ENCODE peak calls at places on chromosomes 4 and X, in ten cellular contexts. N is astrocyte, A is cardiac muscle cell, G is neural progenitor cell, U is cardiac fibroblast, Y is GM10248, O is body of pancreas, Q is astrocyte of the cerebellum, M is OCI-LY7, W is fibroblast of lung. L is an unnamed sample.

GRCh38 chr4:125432078-125432477 is 117.3 kb downstream of the FAT4 start:
- DNase-seq in N (peak), A (peak), G (peak), U (peak), Y (no peak), O (no peak), Q (no peak), M (no peak), W (peak), L (no peak)

GRCh38 chrX:7159132-7159861 is 11.3 kb upstream of the PUDP start:
- DNase-seq in N (no peak), A (peak), G (no peak), U (no peak), Y (no peak), O (no peak), Q (no peak), M (no peak), W (no peak), L (no peak)

GRCh38 chrX:46554942-46555341 is 9.7 kb upstream of the ZNF674 start:
- DNase-seq in N (no peak), A (peak), G (no peak), U (peak), Y (no peak), O (no peak), Q (no peak), M (no peak), W (no peak), L (no peak)

GRCh38 chrX:131083510-131084142 is 25.5 kb downstream of the ARHGAP36 start:
- DNase-seq in N (no peak), A (no peak), G (peak), U (no peak), Y (peak), O (no peak), Q (no peak), M (no peak), W (no peak), L (no peak)

GRCh38 chr4:36241771-36242170 is 2.5 kb downstream of the ARAP2 start:
- DNase-seq in N (no peak), A (no peak), G (no peak), U (no peak), Y (peak), O (no peak), Q (no peak), M (peak), W (no peak), L (no peak)

GRCh38 chrX:12970691-12971202 is 4.2 kb upstream of the TMSB4X start:
- DNase-seq in N (peak), A (peak), G (peak), U (peak), Y (no peak), O (peak), Q (no peak), M (no peak), W (peak), L (no peak)

GRCh38 chr4:33592701-33593100 is 2651.6 kb downstream of the ARAP2 start:
- DNase-seq in N (no peak), A (peak), G (no peak), U (no peak), Y (no peak), O (no peak), Q (no peak), M (peak), W (no peak), L (no peak)

GRCh38 chr4:89492476-89493110 is 185.0 kb upstream of the GPRIN3 start:
- DNase-seq in N (peak), A (peak), G (no peak), U (peak), Y (no peak), O (no peak), Q (peak), M (no peak), W (peak), L (peak)

GRCh38 chr4:14465498-14465897 is 536.8 kb upstream of the CPEB2 start:
- DNase-seq in N (no peak), A (no peak), G (no peak), U (no peak), Y (no peak), O (no peak), Q (no peak), M (no peak), W (no peak), L (no peak)

DNA sequence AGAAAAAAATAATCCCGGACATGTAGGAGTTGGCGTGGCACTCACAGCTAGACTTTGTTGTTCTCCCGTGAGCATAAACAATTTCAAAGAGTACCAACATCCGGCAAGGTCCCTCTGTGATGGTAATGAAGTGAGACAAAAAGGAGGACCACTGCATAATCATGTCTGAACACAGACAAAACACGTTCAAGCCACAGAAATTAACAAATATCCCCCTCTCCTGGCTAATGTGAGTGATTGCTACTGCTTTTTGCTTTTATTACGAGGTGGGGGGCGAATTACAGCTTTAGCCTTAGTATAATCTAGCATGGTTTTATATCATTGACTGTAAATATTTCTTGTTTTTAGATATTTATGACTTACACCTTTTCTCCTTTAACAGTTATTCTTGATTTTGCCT is 118.5 kb downstream of the PLS3 start:
- DNase-seq in N (peak), A (peak), G (peak), U (peak), Y (peak), O (no peak), Q (peak), M (no peak), W (peak), L (no peak)
- TF ChIP-seq CTCF in N (peak), A (peak), G (peak), U (peak), Y (no peak), O (no peak), Q (peak), M (no peak), W (peak), L (peak)

GRCh38 chr4:133149364-133149695 is 236 bp downstream of the PCDH10 start:
- DNase-seq in N (no peak), A (no peak), G (no peak), U (no peak), Y (no peak), O (no peak), Q (no peak), M (no peak), W (no peak), L (no peak)

GRCh38 chr4:133147365-133147821 is 1.7 kb upstream of the PCDH10 start:
- DNase-seq in N (no peak), A (peak), G (peak), U (no peak), Y (no peak), O (no peak), Q (no peak), M (no peak), W (no peak), L (no peak)

GRCh38 chr4:133148690-133149363 is at the start of gene PCDH10:
- DNase-seq in N (peak), A (peak), G (peak), U (peak), Y (peak), O (peak), Q (peak), M (no peak), W (peak), L (peak)

GRCh38 chr4:133146574-133147198 is 2.4 kb upstream of the PCDH10 start:
- DNase-seq in N (peak), A (peak), G (peak), U (peak), Y (peak), O (peak), Q (no peak), M (no peak), W (peak), L (no peak)

DNA sequence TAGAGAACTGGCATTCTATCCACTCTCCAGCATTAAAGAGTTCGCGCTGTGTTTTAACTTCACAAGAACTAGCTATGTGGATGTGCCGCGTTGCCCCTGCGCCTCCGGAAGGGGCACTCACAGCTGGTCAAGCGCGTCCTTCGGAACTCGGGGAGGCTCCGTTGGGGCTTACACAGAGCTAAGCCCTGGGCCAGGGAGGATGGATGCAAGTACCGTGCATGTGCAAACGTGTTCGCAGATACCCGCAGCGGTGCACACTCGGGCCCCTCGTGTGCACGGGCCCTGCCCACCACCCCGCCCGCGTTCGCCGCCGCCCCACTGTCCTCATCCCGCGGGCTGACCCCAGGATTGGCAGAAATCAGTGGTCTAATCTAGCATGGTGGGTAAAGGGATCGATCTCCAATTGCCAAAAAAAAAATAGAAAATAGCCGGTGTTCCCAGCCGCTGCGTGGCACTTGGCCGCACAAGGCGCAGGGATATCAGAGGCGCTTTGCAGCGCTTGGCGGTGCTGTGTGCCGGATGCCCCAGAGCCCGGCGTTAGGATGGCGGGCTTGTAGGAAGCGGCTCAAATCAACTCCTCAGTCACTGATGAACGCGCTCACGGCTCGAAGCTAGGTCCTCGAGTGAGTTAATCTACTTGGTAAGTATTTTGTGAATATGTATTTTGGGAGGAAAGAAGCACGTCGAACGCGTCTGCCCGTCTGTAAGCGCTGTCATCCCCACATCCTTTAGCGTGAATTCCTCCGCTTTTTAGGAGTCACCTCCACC is 988 bp upstream of the PCDH10 start:
- DNase-seq in N (peak), A (peak), G (peak), U (peak), Y (no peak), O (no peak), Q (no peak), M (no peak), W (peak), L (no peak)
- TF ChIP-seq CTCF in N (peak), A (peak), G (peak), U (no peak), Y (no peak), O (no peak), Q (peak), M (no peak), W (peak), L (no peak)

GRCh38 chr4:75432683-75433082 is 81.5 kb downstream of the RCHY1 start:
- DNase-seq in N (no peak), A (peak), G (peak), U (peak), Y (peak), O (no peak), Q (no peak), M (peak), W (peak), L (no peak)
- TF ChIP-seq CTCF in N (peak), A (peak), G (peak), U (peak), Y (no peak), O (no peak), Q (peak), M (peak), W (peak), L (peak)

DNA sequence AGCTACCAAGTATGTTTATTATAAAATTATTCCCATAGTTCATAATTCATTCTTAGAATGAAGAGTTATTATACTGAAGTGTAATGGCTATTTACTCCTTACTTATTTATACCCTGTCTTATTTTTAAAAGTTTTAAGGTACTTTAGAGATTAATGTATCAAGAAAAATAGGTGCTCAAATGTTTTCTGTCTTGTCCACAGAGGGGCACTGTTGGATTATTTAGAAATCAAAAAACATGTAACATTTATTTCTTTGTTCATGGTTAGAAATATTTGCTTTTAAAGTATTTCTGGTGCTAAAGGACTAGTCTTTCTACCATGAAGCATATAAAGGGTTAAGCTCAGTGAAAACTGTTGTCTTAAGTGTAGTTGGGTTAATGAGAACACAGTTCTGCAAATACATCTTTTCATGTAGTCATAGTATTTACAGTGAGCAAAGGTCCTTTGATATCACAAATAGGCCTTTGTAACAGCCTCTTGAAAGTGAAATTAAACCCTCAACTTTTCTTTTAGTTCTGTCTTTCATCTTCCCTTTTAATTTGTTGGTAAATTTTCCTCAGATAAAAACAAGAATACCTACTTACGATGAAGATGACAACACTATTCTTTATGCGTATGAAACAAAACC is 7.7 kb downstream of the SCML1 start:
- DNase-seq in N (no peak), A (peak), G (no peak), U (peak), Y (no peak), O (no peak), Q (no peak), M (no peak), W (no peak), L (no peak)
- TF ChIP-seq CTCF in N (peak), A (peak), G (peak), U (peak), Y (no peak), O (no peak), Q (no peak), M (peak), W (peak), L (no peak)

DNA sequence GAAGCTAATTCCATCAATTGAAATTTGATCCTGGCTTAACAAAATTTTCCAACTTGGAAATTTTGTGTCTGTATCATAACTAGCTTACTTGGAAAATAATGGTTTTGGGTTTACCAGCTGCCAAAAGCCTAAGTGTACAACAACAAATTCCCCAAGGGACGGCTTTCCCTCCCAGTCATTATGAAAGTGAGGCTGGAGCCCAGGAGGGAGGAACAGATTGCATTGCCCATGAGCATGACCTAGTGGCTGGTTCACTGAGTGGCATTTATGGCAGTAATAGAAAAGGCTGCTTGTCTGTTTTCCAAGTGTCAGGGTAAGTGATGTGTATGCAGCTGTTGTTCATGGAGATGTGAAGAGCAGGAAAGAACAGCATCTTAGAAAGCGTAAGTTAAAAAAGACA is 70.8 kb upstream of the HHIP start:
- DNase-seq in N (no peak), A (peak), G (no peak), U (peak), Y (no peak), O (no peak), Q (no peak), M (no peak), W (no peak), L (no peak)
- TF ChIP-seq CTCF in N (no peak), A (no peak), G (no peak), U (peak), Y (peak), O (no peak), Q (no peak), M (no peak), W (no peak), L (no peak)

GRCh38 chr4:5395781-5396180 is 312.6 kb downstream of the EVC2 start:
- DNase-seq in N (no peak), A (no peak), G (no peak), U (no peak), Y (no peak), O (no peak), Q (no peak), M (no peak), W (no peak), L (no peak)

GRCh38 chr4:5404073-5404472 is 304.3 kb downstream of the EVC2 start:
- DNase-seq in N (no peak), A (no peak), G (no peak), U (no peak), Y (no peak), O (no peak), Q (no peak), M (no peak), W (no peak), L (no peak)

GRCh38 chr4:5398056-5398455 is 310.3 kb downstream of the EVC2 start:
- DNase-seq in N (no peak), A (no peak), G (peak), U (no peak), Y (no peak), O (no peak), Q (no peak), M (no peak), W (no peak), L (no peak)

GRCh38 chr4:5399790-5400421 is 308.5 kb downstream of the EVC2 start:
- DNase-seq in N (no peak), A (peak), G (peak), U (peak), Y (peak), O (no peak), Q (peak), M (peak), W (peak), L (no peak)
- TF ChIP-seq CTCF in N (peak), A (peak), G (peak), U (peak), Y (peak), O (peak), Q (peak), M (peak), W (peak), L (peak)

GRCh38 chr4:71941001-71941400 is 90.8 kb upstream of the NPFFR2 start:
- DNase-seq in N (peak), A (peak), G (peak), U (peak), Y (no peak), O (no peak), Q (no peak), M (peak), W (peak), L (no peak)
- TF ChIP-seq CTCF in N (peak), A (peak), G (peak), U (peak), Y (no peak), O (peak), Q (peak), M (peak), W (no peak), L (no peak)

L was measured in AG04449.